ENCODE peak calls at places on chromosomes 4 and X, in seven cellular contexts. C, S, B, L, F, U and I are unnamed samples.

GRCh38 chr4:159435561-159436023 is 332.7 kb downstream of the RAPGEF2 start:
- DNase-seq in C (no peak), S (no peak), B (no peak), L (no peak), F (no peak), U (no peak), I (no peak)

GRCh38 chr4:181143241-181143854 is 1099.9 kb upstream of the TENM3 start:
- DNase-seq in C (peak), S (peak), B (peak), L (peak), F (peak), U (peak), I (peak)

GRCh38 chr4:40377462-40378385 is 42.6 kb downstream of the CHRNA9 start:
- DNase-seq in C (peak), S (no peak), B (no peak), L (no peak), F (peak), U (no peak), I (no peak)

GRCh38 chr4:41569957-41570356 is 32.0 kb downstream of the LIMCH1 start:
- DNase-seq in C (no peak), S (no peak), B (no peak), L (no peak), F (peak), U (no peak), I (peak)

GRCh38 chrX:121093011-121093410 is 45.6 kb downstream of the GLUD2 start:
- DNase-seq in C (peak), S (no peak), B (no peak), L (no peak), F (no peak), U (no peak), I (no peak)

GRCh38 chrX:13763489-13763888 is 28.9 kb downstream of the OFD1 start:
- DNase-seq in C (no peak), S (no peak), B (no peak), L (no peak), F (no peak), U (no peak), I (no peak)

GRCh38 chr4:146073517-146073916 is 102.0 kb upstream of the LSM6 start:
- DNase-seq in C (peak), S (no peak), B (no peak), L (no peak), F (no peak), U (no peak), I (no peak)

GRCh38 chrX:76555269-76555668 is 127.8 kb downstream of the MAGEE1 start:
- DNase-seq in C (no peak), S (no peak), B (no peak), L (no peak), F (no peak), U (no peak), I (no peak)

GRCh38 chr4:3201718-3202702 is 46.9 kb upstream of the MSANTD1 start:
- DNase-seq in C (peak), S (peak), B (peak), L (no peak), F (peak), U (peak), I (peak)

GRCh38 chrX:9919632-9920172 is 47.5 kb upstream of the CLDN34 start:
- DNase-seq in C (no peak), S (no peak), B (no peak), L (no peak), F (no peak), U (no peak), I (no peak)

GRCh38 chr4:39685990-39686389 is 11.9 kb upstream of the UBE2K start:
- DNase-seq in C (no peak), S (no peak), B (no peak), L (no peak), F (no peak), U (no peak), I (no peak)

GRCh38 chr4:31592293-31592692 is 872.1 kb downstream of the PCDH7 start:
- DNase-seq in C (no peak), S (no peak), B (no peak), L (no peak), F (no peak), U (no peak), I (no peak)

GRCh38 chr4:154399259-154399974 is 92.2 kb downstream of the DCHS2 start:
- DNase-seq in C (peak), S (no peak), B (no peak), L (no peak), F (no peak), U (no peak), I (peak)

GRCh38 chrX:129655547-129656248 is 942 bp upstream of the APLN start:
- DNase-seq in C (no peak), S (peak), B (no peak), L (no peak), F (no peak), U (peak), I (no peak)

GRCh38 chr4:26281876-26282275 is 38.9 kb upstream of the RBPJ start:
- DNase-seq in C (no peak), S (no peak), B (no peak), L (no peak), F (peak), U (no peak), I (no peak)

GRCh38 chr4:79141530-79141929 is 184.3 kb downstream of the NAA11 start:
- DNase-seq in C (peak), S (no peak), B (no peak), L (peak), F (peak), U (no peak), I (peak)

GRCh38 chr4:41661447-41662076 is 87.0 kb downstream of the PHOX2B start:
- DNase-seq in C (peak), S (peak), B (no peak), L (peak), F (peak), U (peak), I (no peak)

GRCh38 chrX:103530540-103530939 is 11.3 kb upstream of the RAB40A start:
- DNase-seq in C (no peak), S (no peak), B (no peak), L (no peak), F (peak), U (no peak), I (no peak)

GRCh38 chr4:18155062-18156041 is 133.8 kb upstream of the LCORL start:
- DNase-seq in C (no peak), S (no peak), B (no peak), L (no peak), F (no peak), U (no peak), I (peak)

GRCh38 chrX:119745283-119745848 is 13.0 kb upstream of the SOWAHD start:
- DNase-seq in C (no peak), S (no peak), B (no peak), L (no peak), F (no peak), U (no peak), I (no peak)

GRCh38 chr4:19005211-19005610 is 983.7 kb upstream of the LCORL start:
- DNase-seq in C (no peak), S (no peak), B (no peak), L (no peak), F (peak), U (no peak), I (peak)

GRCh38 chrX:136692271-136692670 is 44.3 kb downstream of the CD40LG start:
- DNase-seq in C (peak), S (no peak), B (no peak), L (no peak), F (peak), U (no peak), I (no peak)